ENCODE peak calls at places on chromosome 2, in four cellular contexts. One of them, this sample, is unnamed.

GRCh38 chr2:230225486-230225885 is at the start of gene SP140:
- DNase-seq in tibial artery: no peak
- DNase-seq in SJCRH30: no peak
- DNase-seq in pancreas: no peak
- DNase-seq in this sample: no peak

GRCh38 chr2:44686561-44686960 is 254.9 kb upstream of the SIX3 start:
- DNase-seq in tibial artery: no peak
- DNase-seq in SJCRH30: no peak
- DNase-seq in pancreas: no peak
- DNase-seq in this sample: no peak

GRCh38 chr2:100731535-100731981 is 88.4 kb upstream of the NPAS2 start:
- DNase-seq in tibial artery: no peak
- DNase-seq in SJCRH30: no peak
- DNase-seq in pancreas: no peak
- DNase-seq in this sample: peak; percentile 5

GRCh38 chr2:12965540-12966269 is 249.0 kb downstream of the TRIB2 start:
- DNase-seq in tibial artery: no peak
- DNase-seq in SJCRH30: peak; percentile 79
- DNase-seq in pancreas: no peak
- DNase-seq in this sample: no peak

GRCh38 chr2:50722828-50723227 is 309.1 kb downstream of the NRXN1 start:
- DNase-seq in tibial artery: no peak
- DNase-seq in SJCRH30: no peak
- DNase-seq in pancreas: no peak
- DNase-seq in this sample: no peak

GRCh38 chr2:160271166-160272086 is 71.4 kb upstream of the ITGB6 start:
- DNase-seq in tibial artery: no peak
- DNase-seq in SJCRH30: no peak
- DNase-seq in pancreas: peak; percentile 25
- DNase-seq in this sample: no peak

GRCh38 chr2:202221873-202222272 is 16.5 kb downstream of the SUMO1 start:
- DNase-seq in tibial artery: no peak
- DNase-seq in SJCRH30: no peak
- DNase-seq in pancreas: no peak
- DNase-seq in this sample: no peak

GRCh38 chr2:70983506-70984227 is 5.2 kb downstream of the ANKRD53 start:
- DNase-seq in tibial artery: peak; percentile 24
- DNase-seq in SJCRH30: no peak
- DNase-seq in pancreas: peak; percentile 8
- DNase-seq in this sample: peak; percentile 17

GRCh38 chr2:126907671-126908070 is 9.0 kb downstream of the TEX51 start:
- DNase-seq in tibial artery: peak; percentile 11
- DNase-seq in SJCRH30: no peak
- DNase-seq in pancreas: peak; percentile 2
- DNase-seq in this sample: peak; percentile 31

GRCh38 chr2:20016346-20016745 is 3.9 kb upstream of the MATN3 start:
- DNase-seq in tibial artery: no peak
- DNase-seq in SJCRH30: no peak
- DNase-seq in pancreas: no peak
- DNase-seq in this sample: no peak

GRCh38 chr2:237669129-237669627 is 41.8 kb downstream of the LRRFIP1 start:
- DNase-seq in tibial artery: no peak
- DNase-seq in SJCRH30: no peak
- DNase-seq in pancreas: no peak
- DNase-seq in this sample: peak; percentile 21

GRCh38 chr2:174171686-174172445 is 76.5 kb downstream of the OLA1 start:
- DNase-seq in tibial artery: no peak
- DNase-seq in SJCRH30: no peak
- DNase-seq in pancreas: no peak
- DNase-seq in this sample: no peak

GRCh38 chr2:39567507-39567906 is 98.2 kb upstream of the TMEM178A start:
- DNase-seq in tibial artery: no peak
- DNase-seq in SJCRH30: no peak
- DNase-seq in pancreas: no peak
- DNase-seq in this sample: no peak

GRCh38 chr2:134785659-134786058 is 52.8 kb upstream of the ACMSD start:
- DNase-seq in tibial artery: no peak
- DNase-seq in SJCRH30: no peak
- DNase-seq in pancreas: no peak
- DNase-seq in this sample: no peak

GRCh38 chr2:219002395-219003266 is 9.4 kb upstream of the CRYBA2 start:
- DNase-seq in tibial artery: no peak
- DNase-seq in SJCRH30: no peak
- DNase-seq in pancreas: peak; percentile 91
- DNase-seq in this sample: no peak

GRCh38 chr2:60445684-60446184 is 107.7 kb downstream of the BCL11A start:
- DNase-seq in tibial artery: no peak
- DNase-seq in SJCRH30: peak; percentile 37
- DNase-seq in pancreas: no peak
- DNase-seq in this sample: no peak

GRCh38 chr2:100935372-100935752 is 66.7 kb upstream of the RPL31 start:
- DNase-seq in tibial artery: no peak
- DNase-seq in SJCRH30: no peak
- DNase-seq in pancreas: no peak
- DNase-seq in this sample: no peak

GRCh38 chr2:48508461-48509124 is 21.4 kb upstream of the STON1 start:
- DNase-seq in tibial artery: no peak
- DNase-seq in SJCRH30: no peak
- DNase-seq in pancreas: no peak
- DNase-seq in this sample: peak; percentile 57

GRCh38 chr2:3243804-3244203 is 133.8 kb downstream of the EIPR1 start:
- DNase-seq in tibial artery: no peak
- DNase-seq in SJCRH30: no peak
- DNase-seq in pancreas: no peak
- DNase-seq in this sample: no peak

GRCh38 chr2:3246406-3246805 is 131.2 kb downstream of the EIPR1 start:
- DNase-seq in tibial artery: no peak
- DNase-seq in SJCRH30: no peak
- DNase-seq in pancreas: no peak
- DNase-seq in this sample: no peak

GRCh38 chr2:3244486-3244885 is 133.1 kb downstream of the EIPR1 start:
- DNase-seq in tibial artery: no peak
- DNase-seq in SJCRH30: no peak
- DNase-seq in pancreas: no peak
- DNase-seq in this sample: no peak

GRCh38 chr2:3241971-3242746 is 135.5 kb downstream of the EIPR1 start:
- DNase-seq in tibial artery: no peak
- DNase-seq in SJCRH30: no peak
- DNase-seq in pancreas: no peak
- DNase-seq in this sample: no peak

GRCh38 chr2:3242747-3243369 is 134.8 kb downstream of the EIPR1 start:
- DNase-seq in tibial artery: no peak
- DNase-seq in SJCRH30: no peak
- DNase-seq in pancreas: no peak
- DNase-seq in this sample: no peak
- H3K4me3 ChIP-seq in tibial artery: no peak overlapping the region
- H3K4me3 ChIP-seq in SJCRH30: no peak overlapping the region
- H3K4me3 ChIP-seq in pancreas: no peak overlapping the region
- H3K4me3 ChIP-seq in this sample: no peak overlapping the region

GRCh38 chr2:86476918-86477317 is 35.7 kb downstream of the KDM3A start:
- DNase-seq in tibial artery: no peak
- DNase-seq in SJCRH30: no peak
- DNase-seq in pancreas: peak; percentile 31
- DNase-seq in this sample: no peak

GRCh38 chr2:86482034-86482433 is 40.9 kb downstream of the KDM3A start:
- DNase-seq in tibial artery: no peak
- DNase-seq in SJCRH30: no peak
- DNase-seq in pancreas: no peak
- DNase-seq in this sample: no peak

GRCh38 chr2:86476092-86476491 is 34.9 kb downstream of the KDM3A start:
- DNase-seq in tibial artery: no peak
- DNase-seq in SJCRH30: no peak
- DNase-seq in pancreas: no peak
- DNase-seq in this sample: no peak

GRCh38 chr2:86477349-86477748 is 36.2 kb downstream of the KDM3A start:
- DNase-seq in tibial artery: no peak
- DNase-seq in SJCRH30: no peak
- DNase-seq in pancreas: no peak
- DNase-seq in this sample: no peak

DNA sequence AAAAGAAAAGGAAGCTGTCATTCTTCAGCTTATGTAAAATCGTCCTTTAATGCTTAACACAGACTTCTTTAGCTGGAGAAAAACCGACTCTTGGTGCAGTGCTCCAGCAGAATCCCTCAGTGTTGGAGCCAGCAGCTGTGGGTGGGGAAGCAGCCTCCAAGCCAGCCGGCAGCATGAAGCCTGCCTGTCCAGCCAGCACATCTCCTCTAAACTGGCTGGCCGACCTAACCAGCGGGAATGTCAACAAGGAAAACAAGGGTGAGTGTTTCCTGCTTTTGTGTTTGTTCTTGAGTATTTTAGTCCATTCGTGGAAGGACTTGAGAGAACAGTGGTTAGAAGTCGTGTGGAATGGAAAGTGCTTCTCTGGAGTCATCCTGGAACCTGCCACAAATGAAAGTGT is 38.9 kb downstream of the KDM3A start:
- DNase-seq in tibial artery: no peak
- DNase-seq in SJCRH30: no peak
- DNase-seq in pancreas: no peak
- DNase-seq in this sample: no peak
- H3K4me1 ChIP-seq in tibial artery: no peaks in the 10 kb centered on the region
- H3K4me1 ChIP-seq in SJCRH30: no peaks in the 10 kb centered on the region
- H3K4me1 ChIP-seq in pancreas: peaks cover 11% of the 10 kb centered on the region
- H3K4me1 ChIP-seq in this sample: peaks cover 19% of the 10 kb centered on the region

GRCh38 chr2:231680284-231680991 is 27.9 kb upstream of the PTMA start:
- DNase-seq in tibial artery: no peak
- DNase-seq in SJCRH30: no peak
- DNase-seq in pancreas: peak; percentile 56
- DNase-seq in this sample: no peak
- H3K4me3 ChIP-seq in tibial artery: peak overlapping the region; percentile 63
- H3K4me3 ChIP-seq in SJCRH30: peak overlapping the region; percentile 63
- H3K4me3 ChIP-seq in pancreas: peak overlapping the region; percentile 51
- H3K4me3 ChIP-seq in this sample: peak overlapping the region; percentile 48

GRCh38 chr2:171330155-171330956 is 103.4 kb downstream of the METTL8 start:
- DNase-seq in tibial artery: no peak
- DNase-seq in SJCRH30: no peak
- DNase-seq in pancreas: no peak
- DNase-seq in this sample: no peak
- H3K4me1 ChIP-seq in tibial artery: no peaks in the 10 kb centered on the region
- H3K4me1 ChIP-seq in SJCRH30: no peaks in the 10 kb centered on the region
- H3K4me1 ChIP-seq in pancreas: no peaks in the 10 kb centered on the region
- H3K4me1 ChIP-seq in this sample: peaks cover 8% of the 10 kb centered on the region

GRCh38 chr2:161415041-161415440 is 1.1 kb upstream of the TBR1 start:
- DNase-seq in tibial artery: no peak
- DNase-seq in SJCRH30: no peak
- DNase-seq in pancreas: no peak
- DNase-seq in this sample: no peak

GRCh38 chr2:161416294-161416632 is at the start of gene TBR1:
- DNase-seq in tibial artery: no peak
- DNase-seq in SJCRH30: no peak
- DNase-seq in pancreas: no peak
- DNase-seq in this sample: no peak

GRCh38 chr2:161416633-161417427 is 733 bp downstream of the TBR1 start:
- DNase-seq in tibial artery: no peak
- DNase-seq in SJCRH30: no peak
- DNase-seq in pancreas: no peak
- DNase-seq in this sample: no peak

GRCh38 chr2:161414385-161415040 is 1.6 kb upstream of the TBR1 start:
- DNase-seq in tibial artery: peak; percentile 68
- DNase-seq in SJCRH30: peak; percentile 34
- DNase-seq in pancreas: no peak
- DNase-seq in this sample: peak; percentile 72

GRCh38 chr2:161415467-161416293 is 417 bp upstream of the TBR1 start:
- DNase-seq in tibial artery: no peak
- DNase-seq in SJCRH30: no peak
- DNase-seq in pancreas: no peak
- DNase-seq in this sample: no peak
- H3K4me3 ChIP-seq in tibial artery: peak overlapping the region; percentile 58
- H3K4me3 ChIP-seq in SJCRH30: no peak overlapping the region
- H3K4me3 ChIP-seq in pancreas: no peak overlapping the region
- H3K4me3 ChIP-seq in this sample: no peak overlapping the region

GRCh38 chr2:46227674-46228289 is 69.4 kb upstream of the EPAS1 start:
- DNase-seq in tibial artery: no peak
- DNase-seq in SJCRH30: no peak
- DNase-seq in pancreas: no peak
- DNase-seq in this sample: no peak

GRCh38 chr2:46231721-46232120 is 65.5 kb upstream of the EPAS1 start:
- DNase-seq in tibial artery: no peak
- DNase-seq in SJCRH30: no peak
- DNase-seq in pancreas: no peak
- DNase-seq in this sample: no peak

GRCh38 chr2:46229134-46230063 is 67.8 kb upstream of the EPAS1 start:
- DNase-seq in tibial artery: no peak
- DNase-seq in SJCRH30: no peak
- DNase-seq in pancreas: no peak
- DNase-seq in this sample: no peak

GRCh38 chr2:46230677-46231425 is 66.4 kb upstream of the EPAS1 start:
- DNase-seq in tibial artery: no peak
- DNase-seq in SJCRH30: no peak
- DNase-seq in pancreas: no peak
- DNase-seq in this sample: no peak

DNA sequence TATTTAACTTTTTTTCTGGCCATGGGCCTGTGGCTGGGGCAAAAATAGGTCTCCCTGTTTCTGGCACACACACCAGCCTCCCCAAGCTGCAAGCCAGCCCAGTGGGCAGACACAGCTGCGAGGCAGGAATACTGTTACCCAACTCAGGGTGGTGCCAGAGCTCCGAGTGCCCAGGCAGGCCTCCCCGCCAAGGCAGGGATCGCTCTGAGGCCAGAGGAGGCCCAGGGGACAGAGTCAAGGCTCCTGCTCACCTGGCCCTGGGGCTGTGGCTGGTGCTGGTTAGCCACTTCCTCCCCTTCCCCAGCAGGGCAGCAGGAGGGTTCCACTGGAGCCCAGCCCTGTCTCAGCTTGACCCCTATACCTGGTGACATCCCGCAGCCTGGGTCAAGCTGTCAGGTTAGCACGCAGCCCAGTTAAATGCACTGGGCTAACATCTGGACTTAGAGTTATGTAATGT is 67.1 kb upstream of the EPAS1 start:
- DNase-seq in tibial artery: peak; percentile 85
- DNase-seq in SJCRH30: no peak
- DNase-seq in pancreas: peak; percentile 24
- DNase-seq in this sample: no peak
- H3K4me1 ChIP-seq in tibial artery: no peaks in the 10 kb centered on the region
- H3K4me1 ChIP-seq in SJCRH30: no peaks in the 10 kb centered on the region
- H3K4me1 ChIP-seq in pancreas: no peaks in the 10 kb centered on the region
- H3K4me1 ChIP-seq in this sample: peaks cover 2% of the 10 kb centered on the region

This sample was measured in SJSA1.